ENCODE peak calls at places on chromosomes 13 and 19, in six cellular contexts. One of them, this sample, is unnamed.

GRCh38 chr19:58054792-58055482 is 4.1 kb upstream of the ZNF135 start:
- DNase-seq in H1: peak
- DNase-seq in SK-N-SH: no peak
- DNase-seq in HepG2: no peak
- DNase-seq in GM12878: no peak
- DNase-seq in K562: no peak
- DNase-seq in this sample: no peak

GRCh38 chr13:75761373-75761772 is 125.2 kb downstream of the LMO7 start:
- DNase-seq in K562: no peak
- DNase-seq in GM12878: peak
- DNase-seq in SK-N-SH: no peak
- DNase-seq in HepG2: no peak
- DNase-seq in H1: no peak
- DNase-seq in this sample: no peak

GRCh38 chr13:72657379-72657778 is 70.0 kb downstream of the MZT1 start:
- DNase-seq in K562: no peak
- DNase-seq in SK-N-SH: no peak
- DNase-seq in H1: no peak
- DNase-seq in HepG2: no peak
- DNase-seq in GM12878: no peak
- DNase-seq in this sample: no peak

GRCh38 chr13:36813226-36813625 is 5.8 kb upstream of the RFXAP start:
- DNase-seq in HepG2: no peak
- DNase-seq in GM12878: no peak
- DNase-seq in SK-N-SH: no peak
- DNase-seq in K562: no peak
- DNase-seq in H1: no peak
- DNase-seq in this sample: no peak

GRCh38 chr13:62721893-62722292 is 1306.2 kb upstream of the PCDH20 start:
- DNase-seq in GM12878: no peak
- DNase-seq in K562: no peak
- DNase-seq in SK-N-SH: no peak
- DNase-seq in HepG2: no peak
- DNase-seq in H1: no peak
- DNase-seq in this sample: no peak

GRCh38 chr19:44156475-44156874 is 8.4 kb upstream of the ZNF226 start:
- DNase-seq in K562: no peak
- DNase-seq in SK-N-SH: no peak
- DNase-seq in GM12878: no peak
- DNase-seq in HepG2: no peak
- DNase-seq in H1: no peak
- DNase-seq in this sample: no peak

GRCh38 chr19:16022681-16023557 is 53.4 kb upstream of the TPM4 start:
- DNase-seq in SK-N-SH: peak
- DNase-seq in K562: no peak
- DNase-seq in HepG2: no peak
- DNase-seq in GM12878: no peak
- DNase-seq in H1: no peak
- DNase-seq in this sample: no peak

GRCh38 chr19:10797541-10798256 is 38.3 kb downstream of the TMED1 start:
- DNase-seq in H1: no peak
- DNase-seq in GM12878: peak
- DNase-seq in HepG2: no peak
- DNase-seq in SK-N-SH: peak
- DNase-seq in K562: no peak
- DNase-seq in this sample: no peak

GRCh38 chr19:14761607-14762006 is 16.8 kb downstream of the ADGRE2 start:
- DNase-seq in SK-N-SH: no peak
- DNase-seq in HepG2: no peak
- DNase-seq in H1: no peak
- DNase-seq in K562: no peak
- DNase-seq in GM12878: no peak
- DNase-seq in this sample: no peak

GRCh38 chr19:17948967-17949930 is 16.4 kb downstream of the CCDC124 start:
- DNase-seq in SK-N-SH: no peak
- DNase-seq in HepG2: no peak
- DNase-seq in H1: peak
- DNase-seq in K562: no peak
- DNase-seq in GM12878: no peak
- DNase-seq in this sample: no peak

GRCh38 chr13:97977376-97977705 is 23.9 kb downstream of the IPO5 start:
- DNase-seq in GM12878: no peak
- DNase-seq in H1: no peak
- DNase-seq in HepG2: no peak
- DNase-seq in K562: no peak
- DNase-seq in SK-N-SH: no peak
- DNase-seq in this sample: no peak

GRCh38 chr19:715347-715746 is 6.6 kb downstream of the PALM start:
- DNase-seq in HepG2: no peak
- DNase-seq in H1: no peak
- DNase-seq in K562: no peak
- DNase-seq in GM12878: no peak
- DNase-seq in SK-N-SH: no peak
- DNase-seq in this sample: no peak

GRCh38 chr19:3357362-3357730 is 9.0 kb upstream of the NFIC start:
- DNase-seq in GM12878: no peak
- DNase-seq in SK-N-SH: no peak
- DNase-seq in H1: no peak
- DNase-seq in HepG2: no peak
- DNase-seq in K562: no peak
- DNase-seq in this sample: no peak

GRCh38 chr13:26679945-26680516 is 80.6 kb downstream of the GPR12 start:
- DNase-seq in HepG2: no peak
- DNase-seq in H1: no peak
- DNase-seq in K562: no peak
- DNase-seq in GM12878: no peak
- DNase-seq in SK-N-SH: no peak
- DNase-seq in this sample: no peak

GRCh38 chr13:58181111-58181510 is 549.6 kb downstream of the PCDH17 start:
- DNase-seq in H1: no peak
- DNase-seq in HepG2: no peak
- DNase-seq in GM12878: no peak
- DNase-seq in SK-N-SH: no peak
- DNase-seq in K562: no peak
- DNase-seq in this sample: no peak

GRCh38 chr19:14150770-14151661 is 14.6 kb upstream of the ASF1B start:
- DNase-seq in GM12878: no peak
- DNase-seq in H1: no peak
- DNase-seq in K562: no peak
- DNase-seq in SK-N-SH: peak
- DNase-seq in HepG2: no peak
- DNase-seq in this sample: no peak

GRCh38 chr13:79369226-79369625 is 36.8 kb downstream of the RBM26 start:
- DNase-seq in K562: no peak
- DNase-seq in GM12878: no peak
- DNase-seq in SK-N-SH: no peak
- DNase-seq in HepG2: no peak
- DNase-seq in H1: no peak
- DNase-seq in this sample: no peak

GRCh38 chr13:46341112-46341711 is 45.8 kb downstream of the RUBCNL start:
- DNase-seq in H1: no peak
- DNase-seq in GM12878: peak
- DNase-seq in SK-N-SH: no peak
- DNase-seq in HepG2: no peak
- DNase-seq in K562: no peak
- DNase-seq in this sample: peak

GRCh38 chr13:30892966-30893365 is 13.1 kb upstream of the MEDAG start:
- DNase-seq in SK-N-SH: no peak
- DNase-seq in GM12878: no peak
- DNase-seq in K562: peak
- DNase-seq in HepG2: peak
- DNase-seq in H1: peak
- DNase-seq in this sample: peak

GRCh38 chr19:34350161-34350561 is 14.8 kb upstream of the GPI start:
- DNase-seq in K562: no peak
- DNase-seq in HepG2: no peak
- DNase-seq in H1: no peak
- DNase-seq in GM12878: no peak
- DNase-seq in SK-N-SH: no peak
- DNase-seq in this sample: no peak

GRCh38 chr19:7681336-7682174 is 922 bp downstream of the TRAPPC5 start:
- DNase-seq in K562: peak
- DNase-seq in SK-N-SH: peak
- DNase-seq in HepG2: peak
- DNase-seq in GM12878: no peak
- DNase-seq in H1: peak
- DNase-seq in this sample: peak

GRCh38 chr13:75088915-75089314 is 393.1 kb downstream of the TBC1D4 start:
- DNase-seq in K562: no peak
- DNase-seq in HepG2: no peak
- DNase-seq in SK-N-SH: no peak
- DNase-seq in H1: no peak
- DNase-seq in GM12878: no peak
- DNase-seq in this sample: no peak

GRCh38 chr19:6279931-6280591 is at the start of gene MLLT1:
- DNase-seq in SK-N-SH: peak
- DNase-seq in HepG2: peak
- DNase-seq in H1: peak
- DNase-seq in GM12878: peak
- DNase-seq in K562: peak
- DNase-seq in this sample: peak

GRCh38 chr19:6279620-6279930 is 200 bp downstream of the MLLT1 start:
- DNase-seq in H1: no peak
- DNase-seq in HepG2: no peak
- DNase-seq in K562: peak
- DNase-seq in GM12878: no peak
- DNase-seq in SK-N-SH: no peak
- DNase-seq in this sample: no peak

GRCh38 chr19:6278740-6279619 is 795 bp downstream of the MLLT1 start:
- DNase-seq in H1: peak
- DNase-seq in K562: no peak
- DNase-seq in HepG2: no peak
- DNase-seq in SK-N-SH: no peak
- DNase-seq in GM12878: no peak
- DNase-seq in this sample: no peak

GRCh38 chr19:6276447-6276846 is 3.3 kb downstream of the MLLT1 start:
- DNase-seq in SK-N-SH: peak
- DNase-seq in K562: peak
- DNase-seq in GM12878: no peak
- DNase-seq in H1: no peak
- DNase-seq in HepG2: no peak
- DNase-seq in this sample: no peak

DNA sequence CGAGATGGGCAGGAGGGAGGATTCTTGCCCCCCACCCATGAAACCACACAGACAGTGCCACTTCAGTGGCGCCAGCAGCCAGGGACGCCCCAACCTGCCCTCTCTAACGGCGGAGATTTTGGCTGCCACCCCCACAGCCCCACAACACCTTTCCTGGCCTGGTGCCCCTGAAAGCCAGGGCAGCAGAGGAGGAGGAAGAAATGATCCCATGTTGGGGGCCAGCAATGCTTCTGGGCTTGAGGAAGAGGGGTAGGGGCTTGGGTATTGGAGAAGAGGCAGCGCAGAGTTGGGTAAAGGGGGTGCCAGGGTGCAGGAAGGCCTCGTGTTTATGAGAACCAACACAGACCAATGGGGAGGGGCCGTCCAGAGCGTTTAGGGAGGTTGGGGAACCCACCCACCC is 1.7 kb downstream of the MLLT1 start:
- DNase-seq in GM12878: no peak
- DNase-seq in SK-N-SH: no peak
- DNase-seq in HepG2: no peak
- DNase-seq in K562: no peak
- DNase-seq in H1: no peak
- DNase-seq in this sample: no peak
- H3K4me3 ChIP-seq in GM12878: peak
- H3K4me3 ChIP-seq in SK-N-SH: peak
- H3K4me3 ChIP-seq in HepG2: no peak
- H3K4me3 ChIP-seq in K562: peak
- H3K4me3 ChIP-seq in H1: peak
- H3K4me3 ChIP-seq in this sample: no peak

DNA sequence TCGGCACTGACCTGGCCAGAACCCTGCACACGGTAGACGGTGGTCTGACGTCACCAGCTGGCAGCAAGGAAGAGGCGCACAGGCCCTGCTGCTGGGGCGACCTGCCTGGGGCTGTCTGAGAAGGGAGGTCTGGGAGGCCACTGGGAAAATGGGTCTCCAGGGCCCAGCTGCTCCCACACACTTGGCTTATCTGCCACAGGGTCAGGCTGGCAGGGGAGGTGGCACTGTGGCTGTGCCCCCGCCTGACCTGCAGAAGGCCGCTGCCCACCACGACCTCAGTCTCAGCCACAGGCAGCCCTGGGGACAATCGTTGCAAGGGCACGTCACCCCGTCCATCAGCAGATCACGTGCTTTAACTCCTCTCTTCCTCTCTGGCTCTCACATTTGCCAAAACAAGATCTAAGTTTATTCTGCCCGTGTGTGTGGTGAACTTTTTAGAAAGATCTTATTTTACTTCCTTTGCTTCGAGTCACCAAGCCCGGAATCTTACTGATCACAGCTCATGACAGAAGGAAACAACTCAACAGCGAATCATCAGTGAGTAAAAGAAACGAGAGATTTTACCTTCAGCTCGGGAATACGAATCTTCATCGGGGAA is 45.2 kb upstream of the RANBP3 start:
- DNase-seq in HepG2: no peak
- DNase-seq in H1: no peak
- DNase-seq in K562: no peak
- DNase-seq in SK-N-SH: peak
- DNase-seq in GM12878: no peak
- DNase-seq in this sample: no peak
- TF ChIP-seq GABPA in HepG2: no peak
- TF ChIP-seq GABPA in H1: no peak
- TF ChIP-seq GABPA in K562: no peak
- TF ChIP-seq GABPA in SK-N-SH: no peak
- TF ChIP-seq GABPA in GM12878: no peak
- TF ChIP-seq GABPA in this sample: no peak

DNA sequence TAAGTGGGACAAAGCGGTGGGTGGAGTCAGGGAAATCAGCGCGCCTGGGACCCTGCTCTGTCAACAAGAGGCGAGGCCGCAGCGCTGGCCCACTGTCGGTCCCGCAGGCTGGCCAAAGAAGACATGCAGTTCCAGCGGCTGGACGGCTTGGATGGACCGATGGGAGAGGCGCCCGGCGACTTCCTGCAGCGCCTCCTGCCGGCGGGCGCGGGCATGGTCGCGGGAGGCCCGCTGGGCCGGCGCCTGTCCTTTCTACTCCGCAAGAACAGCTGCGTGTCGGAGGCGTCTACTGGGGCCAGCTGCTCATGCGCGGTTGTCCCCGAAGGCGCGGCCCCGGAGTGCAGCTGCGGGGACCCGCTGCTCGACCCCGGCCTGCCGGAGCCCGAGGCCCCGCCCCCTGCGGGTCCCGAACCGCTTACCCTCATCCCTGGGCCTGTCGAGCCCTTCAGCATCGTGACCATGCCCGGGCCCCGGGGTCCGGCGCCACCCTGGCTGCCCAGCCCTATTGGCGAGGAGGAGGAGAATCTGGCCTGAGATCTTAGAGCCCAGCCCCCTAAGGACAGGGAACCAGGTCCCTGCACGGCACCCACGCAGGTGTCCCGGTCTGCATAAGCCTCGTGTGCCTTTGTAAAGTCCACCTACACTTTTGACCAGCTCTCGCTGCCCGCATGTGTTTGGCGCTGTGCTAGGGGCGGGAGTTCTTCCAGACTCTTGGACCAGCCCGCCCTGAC is 6.1 kb downstream of the BEST2 start:
- DNase-seq in SK-N-SH: peak
- DNase-seq in HepG2: peak
- DNase-seq in GM12878: no peak
- DNase-seq in K562: peak
- DNase-seq in H1: peak
- DNase-seq in this sample: peak
- H3K4me3 ChIP-seq in SK-N-SH: peak
- H3K4me3 ChIP-seq in HepG2: peak
- H3K4me3 ChIP-seq in GM12878: peak
- H3K4me3 ChIP-seq in K562: peak
- H3K4me3 ChIP-seq in H1: peak
- H3K4me3 ChIP-seq in this sample: no peak

GRCh38 chr13:44191504-44192171 is 182.0 kb upstream of the SERP2 start:
- DNase-seq in HepG2: peak
- DNase-seq in SK-N-SH: peak
- DNase-seq in GM12878: no peak
- DNase-seq in K562: peak
- DNase-seq in H1: no peak
- DNase-seq in this sample: peak
- TF ChIP-seq GABPA in HepG2: no peak
- TF ChIP-seq GABPA in SK-N-SH: no peak
- TF ChIP-seq GABPA in GM12878: no peak
- TF ChIP-seq GABPA in K562: no peak
- TF ChIP-seq GABPA in H1: no peak
- TF ChIP-seq GABPA in this sample: no peak